ENCODE peak calls at places on chromosomes 2 and 18, in four cellular contexts. Z is frontal cortex, C is HEK293T, U is IMR-90. J is an unnamed sample.

GRCh38 chr2:166573393-166573792 is 79.3 kb upstream of the SCN7A start:
- DNase-seq in Z (no peak), C (no peak), U (peak; percentile 77), J (no peak)

GRCh38 chr18:75854174-75854573 is 426.7 kb upstream of the SMIM21 start:
- DNase-seq in U (no peak), Z (no peak), C (peak; percentile 17), J (peak; percentile 4)

GRCh38 chr2:174802459-174802858 is 38.2 kb upstream of the CHRNA1 start:
- DNase-seq in C (no peak), U (peak; percentile 52), Z (no peak), J (no peak)

GRCh38 chr2:46534589-46534988 is 55.2 kb downstream of the TMEM247 start:
- DNase-seq in C (no peak), Z (no peak), U (no peak), J (peak; percentile 74)

GRCh38 chr2:99279969-99280695 is 20.9 kb downstream of the LYG1 start:
- DNase-seq in U (no peak), Z (no peak), C (no peak), J (no peak)

GRCh38 chr2:184113691-184114403 is 484.5 kb upstream of the ZNF804A start:
- DNase-seq in Z (no peak), U (no peak), C (no peak), J (no peak)

GRCh38 chr2:148702475-148702874 is 57.9 kb downstream of the EPC2 start:
- DNase-seq in C (no peak), U (no peak), Z (no peak), J (no peak)

GRCh38 chr2:66462196-66462825 is 27.4 kb downstream of the MEIS1 start:
- DNase-seq in Z (no peak), C (no peak), U (no peak), J (no peak)

GRCh38 chr18:48293954-48294893 is 115.0 kb downstream of the ZBTB7C start:
- DNase-seq in Z (no peak), C (no peak), U (no peak), J (no peak)

GRCh38 chr2:119645173-119645846 is 33.7 kb upstream of the TMEM177 start:
- DNase-seq in Z (no peak), U (peak; percentile 41), C (no peak), J (no peak)

GRCh38 chr2:138435701-138436100 is 65.9 kb upstream of the SPOPL start:
- DNase-seq in U (no peak), Z (no peak), C (no peak), J (no peak)

GRCh38 chr2:62145478-62146100 is 50.3 kb upstream of the B3GNT2 start:
- DNase-seq in U (no peak), Z (no peak), C (no peak), J (peak; percentile 55)

GRCh38 chr2:29603341-29603740 is 318.0 kb downstream of the ALK start:
- DNase-seq in U (no peak), C (no peak), Z (no peak), J (no peak)

GRCh38 chr2:239612133-239612532 is 211.3 kb upstream of the HDAC4 start:
- DNase-seq in U (no peak), C (no peak), Z (no peak), J (no peak)

GRCh38 chr2:3490191-3491158 is 28.9 kb downstream of the ADI1 start:
- DNase-seq in C (no peak), Z (no peak), U (no peak), J (no peak)

GRCh38 chr2:207317358-207317984 is 151.7 kb upstream of the KLF7 start:
- DNase-seq in Z (no peak), C (no peak), U (peak; percentile 64), J (no peak)

GRCh38 chr2:8352300-8352699 is 329.6 kb upstream of the ID2 start:
- DNase-seq in Z (no peak), U (peak; percentile 12), C (no peak), J (no peak)

GRCh38 chr18:25164211-25164836 is 187.6 kb downstream of the ZNF521 start:
- DNase-seq in C (no peak), Z (no peak), U (no peak), J (peak; percentile 11)

GRCh38 chr18:13447621-13448020 is 229.1 kb downstream of the LDLRAD4 start:
- DNase-seq in C (no peak), Z (no peak), U (peak; percentile 48), J (no peak)

GRCh38 chr18:21865043-21865442 is 124.5 kb downstream of the MIB1 start:
- DNase-seq in U (peak; percentile 21), C (no peak), Z (no peak), J (no peak)

GRCh38 chr18:9081940-9082339 is 20.6 kb upstream of the NDUFV2 start:
- DNase-seq in U (no peak), Z (no peak), C (no peak), J (no peak)

GRCh38 chr2:173134703-173135102 is 59.1 kb downstream of the MAP3K20 start:
- DNase-seq in C (no peak), Z (no peak), U (no peak), J (no peak)

GRCh38 chr2:64819774-64820688 is 166.3 kb upstream of the SERTAD2 start:
- DNase-seq in Z (no peak), U (no peak), C (no peak), J (peak; percentile 51)

GRCh38 chr2:45607701-45608100 is 3.4 kb downstream of the SRBD1 start:
- DNase-seq in C (peak; percentile 49), U (no peak), Z (no peak), J (no peak)

GRCh38 chr2:221851531-221852045 is 279.5 kb upstream of the EPHA4 start:
- DNase-seq in U (no peak), C (no peak), Z (no peak), J (no peak)

J was measured in OCI-LY7.